ENCODE peak calls at places on chromosomes 4 and X, in ten cellular contexts. X, O, Y, J, A, Q, R, B, P and Z are unnamed samples.

GRCh38 chrX:140360924-140361323 is 143.9 kb downstream of the SOX3 start:
- DNase-seq in X (no peak), O (no peak), Y (no peak), J (no peak), A (no peak), Q (no peak), R (no peak), B (no peak), P (no peak), Z (no peak)

GRCh38 chrX:3371163-3371562 is 24.7 kb upstream of the MXRA5 start:
- DNase-seq in X (no peak), O (no peak), Y (no peak), J (no peak), A (no peak), Q (no peak), R (no peak), B (no peak), P (no peak), Z (no peak)

GRCh38 chrX:6313356-6313755 is 84.7 kb upstream of the NLGN4X start:
- DNase-seq in X (no peak), O (no peak), Y (no peak), J (no peak), A (no peak), Q (no peak), R (no peak), B (no peak), P (no peak), Z (no peak)

GRCh38 chr4:3772632-3773031 is 6.4 kb downstream of the ADRA2C start:
- DNase-seq in X (no peak), O (no peak), Y (no peak), J (no peak), A (no peak), Q (no peak), R (no peak), B (no peak), P (no peak), Z (peak)

GRCh38 chrX:48086119-48086518 is 14.7 kb upstream of the ZNF630 start:
- DNase-seq in X (no peak), O (no peak), Y (no peak), J (no peak), A (no peak), Q (peak), R (no peak), B (no peak), P (no peak), Z (no peak)

GRCh38 chrX:53159184-53159583 is 65.2 kb downstream of the KANTR start:
- DNase-seq in X (no peak), O (no peak), Y (no peak), J (no peak), A (no peak), Q (no peak), R (no peak), B (no peak), P (no peak), Z (no peak)

GRCh38 chrX:334331-334891 is 15.8 kb upstream of the GTPBP6 start:
- DNase-seq in X (no peak), O (peak), Y (peak), J (no peak), A (no peak), Q (no peak), R (no peak), B (peak), P (no peak), Z (no peak)

GRCh38 chr4:61853041-61853440 is 652.9 kb downstream of the ADGRL3 start:
- DNase-seq in X (no peak), O (no peak), Y (no peak), J (no peak), A (no peak), Q (no peak), R (no peak), B (no peak), P (no peak), Z (no peak)

GRCh38 chr4:56128231-56128630 is 179.5 kb downstream of the CEP135 start:
- DNase-seq in X (no peak), O (no peak), Y (no peak), J (peak), A (peak), Q (no peak), R (no peak), B (no peak), P (no peak), Z (no peak)

GRCh38 chrX:2962346-2962745 is 33.2 kb upstream of the ARSD start:
- DNase-seq in X (no peak), O (no peak), Y (no peak), J (no peak), A (no peak), Q (peak), R (no peak), B (no peak), P (no peak), Z (no peak)

GRCh38 chr4:170853422-170854021 is 763.8 kb upstream of the AADAT start:
- DNase-seq in X (peak), O (no peak), Y (peak), J (peak), A (no peak), Q (peak), R (no peak), B (peak), P (no peak), Z (no peak)

GRCh38 chr4:38856524-38857337 is at the start of gene TLR6:
- DNase-seq in X (no peak), O (no peak), Y (peak), J (peak), A (peak), Q (peak), R (peak), B (no peak), P (no peak), Z (no peak)

GRCh38 chr4:103067841-103068547 is 8.6 kb downstream of the SLC9B2 start:
- DNase-seq in X (no peak), O (no peak), Y (no peak), J (no peak), A (no peak), Q (no peak), R (no peak), B (no peak), P (no peak), Z (no peak)

GRCh38 chrX:19585370-19586082 is 70.2 kb upstream of the MAP3K15 start:
- DNase-seq in X (no peak), O (no peak), Y (no peak), J (no peak), A (no peak), Q (no peak), R (no peak), B (no peak), P (no peak), Z (no peak)

GRCh38 chr4:105399535-105400161 is 74.2 kb downstream of the PPA2 start:
- DNase-seq in X (no peak), O (no peak), Y (no peak), J (peak), A (peak), Q (no peak), R (no peak), B (no peak), P (no peak), Z (no peak)

GRCh38 chrX:152842772-152843338 is 12.0 kb downstream of the NSDHL start:
- DNase-seq in X (no peak), O (no peak), Y (no peak), J (no peak), A (no peak), Q (no peak), R (no peak), B (no peak), P (no peak), Z (no peak)

GRCh38 chr4:172962564-172963353 is 205.9 kb upstream of the GALNT7 start:
- DNase-seq in X (no peak), O (peak), Y (no peak), J (no peak), A (peak), Q (no peak), R (no peak), B (no peak), P (peak), Z (peak)

GRCh38 chrX:22690116-22690515 is 309.6 kb upstream of the DDX53 start:
- DNase-seq in X (no peak), O (no peak), Y (no peak), J (no peak), A (no peak), Q (no peak), R (no peak), B (no peak), P (no peak), Z (no peak)

GRCh38 chrX:111492085-111492484 is 19.4 kb upstream of the SERTM2 start:
- DNase-seq in X (no peak), O (no peak), Y (no peak), J (no peak), A (no peak), Q (no peak), R (no peak), B (no peak), P (no peak), Z (no peak)

GRCh38 chr4:177907736-177908424 is 465.6 kb upstream of the AGA start:
- DNase-seq in X (no peak), O (no peak), Y (no peak), J (no peak), A (no peak), Q (no peak), R (no peak), B (no peak), P (no peak), Z (no peak)

GRCh38 chr4:1174941-1175634 is 2.7 kb upstream of the SPON2 start:
- DNase-seq in X (no peak), O (peak), Y (no peak), J (no peak), A (no peak), Q (no peak), R (no peak), B (no peak), P (no peak), Z (no peak)

GRCh38 chr4:1043658-1044468 is 32.4 kb downstream of the FGFRL1 start:
- DNase-seq in X (peak), O (peak), Y (peak), J (peak), A (peak), Q (peak), R (peak), B (peak), P (peak), Z (peak)

GRCh38 chr4:56469489-56470210 is 2.2 kb downstream of the SRP72 start:
- DNase-seq in X (no peak), O (no peak), Y (no peak), J (no peak), A (peak), Q (no peak), R (no peak), B (no peak), P (no peak), Z (no peak)

GRCh38 chrX:2497961-2498780 is 2.6 kb downstream of the DHRSX start:
- DNase-seq in X (no peak), O (no peak), Y (peak), J (no peak), A (peak), Q (peak), R (no peak), B (no peak), P (peak), Z (no peak)

GRCh38 chrX:152418025-152418424 is 33.1 kb downstream of the GABRA3 start:
- DNase-seq in X (no peak), O (no peak), Y (no peak), J (no peak), A (no peak), Q (no peak), R (no peak), B (no peak), P (no peak), Z (no peak)

GRCh38 chr4:40152642-40153041 is 44.2 kb upstream of the RHOH start:
- DNase-seq in X (no peak), O (no peak), Y (no peak), J (no peak), A (no peak), Q (no peak), R (no peak), B (no peak), P (no peak), Z (no peak)

GRCh38 chr4:174156239-174156826 is 127.1 kb downstream of the FBXO8 start:
- DNase-seq in X (no peak), O (no peak), Y (no peak), J (peak), A (peak), Q (peak), R (no peak), B (no peak), P (peak), Z (no peak)

GRCh38 chrX:135707880-135708279 is 5.6 kb upstream of the CT45A1 start:
- DNase-seq in X (no peak), O (no peak), Y (peak), J (no peak), A (peak), Q (peak), R (no peak), B (no peak), P (peak), Z (no peak)

DNA sequence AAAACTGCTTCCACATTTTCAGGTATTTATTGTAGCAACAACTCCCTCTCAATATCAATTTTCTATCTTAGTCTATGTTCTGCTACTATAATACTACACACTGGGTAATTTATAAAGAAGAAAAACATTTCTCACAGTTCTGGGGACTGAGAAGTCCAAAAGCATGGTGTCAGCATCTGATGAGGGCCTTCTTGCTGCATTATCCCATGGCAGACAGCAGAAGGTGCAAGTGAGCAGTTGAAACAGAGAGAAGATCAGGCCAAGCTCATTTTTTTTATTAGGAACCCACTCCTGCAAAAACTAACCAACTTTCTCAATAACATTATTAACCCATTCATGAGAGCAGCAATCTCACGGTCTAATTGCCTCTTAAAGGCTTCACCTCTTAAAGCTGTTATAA is 376.0 kb downstream of the RAB28 start:
- DNase-seq in X (no peak), O (no peak), Y (no peak), J (no peak), A (no peak), Q (no peak), R (no peak), B (no peak), P (no peak), Z (no peak)
- TF ChIP-seq CTCF in X (no peak), O (no peak), Y (peak), J (peak), A (no peak), Q (no peak), R (no peak), B (no peak), P (no peak), Z (no peak)

GRCh38 chr4:139658185-139658584 is 7.4 kb upstream of the MGST2 start:
- DNase-seq in X (no peak), O (no peak), Y (no peak), J (no peak), A (no peak), Q (peak), R (no peak), B (no peak), P (no peak), Z (no peak)
- H3K27ac ChIP-seq in X (peak), O (no peak), Y (no peak), J (peak), A (peak), Q (peak), R (no peak), B (no peak), P (peak), Z (peak)

GRCh38 chrX:15971696-15972095 is 117.1 kb upstream of the AP1S2 start:
- DNase-seq in X (no peak), O (no peak), Y (no peak), J (no peak), A (no peak), Q (no peak), R (no peak), B (no peak), P (no peak), Z (no peak)

GRCh38 chrX:15977644-15978043 is 123.0 kb upstream of the AP1S2 start:
- DNase-seq in X (no peak), O (no peak), Y (no peak), J (no peak), A (no peak), Q (no peak), R (no peak), B (no peak), P (no peak), Z (no peak)

GRCh38 chrX:15973941-15974340 is 119.3 kb upstream of the AP1S2 start:
- DNase-seq in X (peak), O (no peak), Y (no peak), J (no peak), A (no peak), Q (no peak), R (no peak), B (no peak), P (no peak), Z (no peak)

DNA sequence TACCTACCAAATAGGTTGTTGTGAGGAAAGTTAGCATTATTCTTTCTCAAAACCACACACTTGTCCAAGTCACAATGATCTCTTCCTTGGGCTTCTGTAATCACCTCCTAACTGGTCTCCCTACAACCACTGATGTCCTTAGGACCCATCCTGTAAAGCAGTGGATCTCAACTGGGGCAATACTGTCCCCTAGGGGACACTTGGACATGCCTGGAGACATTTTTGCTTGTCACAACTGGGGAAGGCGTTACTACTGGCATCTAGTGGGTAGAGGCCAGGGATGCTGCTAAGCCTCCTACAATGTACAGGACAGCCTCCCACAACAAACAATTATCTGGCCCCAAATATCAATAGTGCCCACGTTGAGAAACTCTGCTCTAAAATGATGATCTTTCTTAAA is 118.7 kb upstream of the AP1S2 start:
- DNase-seq in X (no peak), O (no peak), Y (peak), J (peak), A (peak), Q (peak), R (no peak), B (no peak), P (peak), Z (no peak)
- TF ChIP-seq CTCF in X (peak), O (no peak), Y (peak), J (peak), A (peak), Q (peak), R (no peak), B (peak), P (no peak), Z (no peak)

GRCh38 chr4:8422327-8422726 is 18.2 kb downstream of the ACOX3 start:
- DNase-seq in X (no peak), O (no peak), Y (no peak), J (no peak), A (no peak), Q (no peak), R (no peak), B (no peak), P (no peak), Z (no peak)

GRCh38 chr4:8414377-8414776 is 26.1 kb downstream of the ACOX3 start:
- DNase-seq in X (no peak), O (no peak), Y (no peak), J (no peak), A (no peak), Q (no peak), R (no peak), B (no peak), P (no peak), Z (no peak)

GRCh38 chr4:8422786-8423185 is 17.7 kb downstream of the ACOX3 start:
- DNase-seq in X (no peak), O (no peak), Y (no peak), J (no peak), A (no peak), Q (no peak), R (no peak), B (no peak), P (no peak), Z (no peak)

DNA sequence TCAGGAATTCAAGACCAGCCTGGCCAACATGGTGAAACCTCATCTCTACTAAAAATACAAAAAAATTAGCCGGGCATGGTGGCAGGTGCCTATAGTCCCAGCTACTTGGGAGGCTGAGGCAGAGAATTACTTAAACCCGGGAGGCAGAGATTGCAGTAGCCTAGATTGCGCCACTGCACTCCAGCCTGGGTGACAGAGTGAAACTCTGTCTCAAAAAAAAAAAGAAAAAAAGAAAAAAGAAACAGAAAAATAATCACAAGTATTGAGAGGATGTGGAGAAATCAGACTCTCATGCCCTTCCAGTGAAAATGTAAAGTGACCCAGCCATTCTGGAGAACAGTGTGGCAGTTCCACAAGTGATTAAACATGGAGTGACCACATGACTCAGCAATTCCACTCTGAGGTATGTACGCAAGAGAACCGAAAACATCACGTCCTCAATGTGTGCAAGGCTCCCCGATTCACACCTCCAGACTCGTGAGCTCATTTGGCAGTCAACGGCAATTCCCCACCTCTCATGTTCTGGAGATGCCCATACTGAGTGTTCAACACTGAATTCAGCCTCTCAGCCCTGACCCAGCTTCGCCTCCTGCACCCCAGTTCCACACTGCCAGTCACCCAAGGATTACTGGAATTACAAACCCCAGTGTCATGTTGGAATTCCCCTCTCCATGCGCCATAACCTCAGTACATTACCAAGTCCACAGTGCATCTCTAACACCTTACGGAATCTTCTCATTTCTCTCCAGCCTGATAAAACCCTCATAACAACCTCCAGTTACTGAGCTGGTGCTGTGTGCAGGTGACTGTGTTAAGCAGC is 21.1 kb downstream of the ACOX3 start:
- DNase-seq in X (no peak), O (no peak), Y (no peak), J (no peak), A (no peak), Q (no peak), R (no peak), B (no peak), P (no peak), Z (no peak)
- H3K27ac ChIP-seq in X (peak), O (peak), Y (no peak), J (no peak), A (no peak), Q (no peak), R (no peak), B (no peak), P (peak), Z (no peak)

GRCh38 chr4:153535735-153536494 is 69.8 kb downstream of the TMEM131L start:
- DNase-seq in X (no peak), O (no peak), Y (no peak), J (no peak), A (peak), Q (no peak), R (no peak), B (no peak), P (no peak), Z (no peak)
- TF ChIP-seq CTCF in X (no peak), O (no peak), Y (no peak), J (peak), A (no peak), Q (peak), R (no peak), B (no peak), P (no peak), Z (no peak)